ENCODE peak calls at places on chromosome 16, in six cellular contexts. One of them, this sample, is unnamed.

GRCh38 chr16:88455610-88456355 is 2.7 kb downstream of the ZFPM1 start:
- DNase-seq in body of pancreas: peak
- DNase-seq in IMR-90: peak
- DNase-seq in esophagus muscularis mucosa: no peak
- DNase-seq in stomach: peak
- DNase-seq in AG04450: no peak
- DNase-seq in this sample: peak

GRCh38 chr16:30761427-30761927 is 385 bp downstream of the CFAP119 start:
- DNase-seq in body of pancreas: peak
- DNase-seq in IMR-90: peak
- DNase-seq in esophagus muscularis mucosa: no peak
- DNase-seq in stomach: no peak
- DNase-seq in AG04450: no peak
- DNase-seq in this sample: peak

GRCh38 chr16:47713225-47713595 is 252.1 kb downstream of the PHKB start:
- DNase-seq in body of pancreas: no peak
- DNase-seq in IMR-90: peak
- DNase-seq in esophagus muscularis mucosa: no peak
- DNase-seq in stomach: no peak
- DNase-seq in AG04450: peak
- DNase-seq in this sample: peak

GRCh38 chr16:31535737-31536136 is 8.0 kb downstream of the AHSP start:
- DNase-seq in body of pancreas: no peak
- DNase-seq in IMR-90: no peak
- DNase-seq in esophagus muscularis mucosa: no peak
- DNase-seq in stomach: no peak
- DNase-seq in AG04450: no peak
- DNase-seq in this sample: no peak

GRCh38 chr16:14285542-14286380 is 214.6 kb downstream of the MRTFB start:
- DNase-seq in body of pancreas: peak
- DNase-seq in IMR-90: peak
- DNase-seq in esophagus muscularis mucosa: peak
- DNase-seq in stomach: peak
- DNase-seq in AG04450: peak
- DNase-seq in this sample: peak

GRCh38 chr16:10870137-10870776 is 6.7 kb upstream of the CIITA start:
- DNase-seq in body of pancreas: no peak
- DNase-seq in IMR-90: no peak
- DNase-seq in esophagus muscularis mucosa: no peak
- DNase-seq in stomach: no peak
- DNase-seq in AG04450: no peak
- DNase-seq in this sample: no peak

GRCh38 chr16:3696425-3697218 is 20.7 kb downstream of the TRAP1 start:
- DNase-seq in body of pancreas: no peak
- DNase-seq in IMR-90: peak
- DNase-seq in esophagus muscularis mucosa: no peak
- DNase-seq in stomach: peak
- DNase-seq in AG04450: peak
- DNase-seq in this sample: no peak

GRCh38 chr16:66204761-66205160 is 161.7 kb upstream of the CDH5 start:
- DNase-seq in body of pancreas: no peak
- DNase-seq in IMR-90: no peak
- DNase-seq in esophagus muscularis mucosa: no peak
- DNase-seq in stomach: no peak
- DNase-seq in AG04450: no peak
- DNase-seq in this sample: no peak

GRCh38 chr16:86050591-86051375 is 151.8 kb downstream of the IRF8 start:
- DNase-seq in body of pancreas: no peak
- DNase-seq in IMR-90: no peak
- DNase-seq in esophagus muscularis mucosa: no peak
- DNase-seq in stomach: no peak
- DNase-seq in AG04450: no peak
- DNase-seq in this sample: no peak

GRCh38 chr16:79278506-79278905 is 322.0 kb downstream of the MAF start:
- DNase-seq in body of pancreas: no peak
- DNase-seq in IMR-90: no peak
- DNase-seq in esophagus muscularis mucosa: no peak
- DNase-seq in stomach: no peak
- DNase-seq in AG04450: no peak
- DNase-seq in this sample: no peak

GRCh38 chr16:81703177-81704155 is 75.6 kb upstream of the PLCG2 start:
- DNase-seq in body of pancreas: no peak
- DNase-seq in IMR-90: peak
- DNase-seq in esophagus muscularis mucosa: no peak
- DNase-seq in stomach: no peak
- DNase-seq in AG04450: no peak
- DNase-seq in this sample: peak

GRCh38 chr16:66462912-66463311 is 35.8 kb downstream of the BEAN1 start:
- DNase-seq in body of pancreas: no peak
- DNase-seq in IMR-90: peak
- DNase-seq in esophagus muscularis mucosa: no peak
- DNase-seq in stomach: no peak
- DNase-seq in AG04450: no peak
- DNase-seq in this sample: no peak

GRCh38 chr16:23615805-23616204 is 19.7 kb upstream of the NDUFAB1 start:
- DNase-seq in body of pancreas: no peak
- DNase-seq in IMR-90: no peak
- DNase-seq in esophagus muscularis mucosa: no peak
- DNase-seq in stomach: peak
- DNase-seq in AG04450: no peak
- DNase-seq in this sample: no peak

DNA sequence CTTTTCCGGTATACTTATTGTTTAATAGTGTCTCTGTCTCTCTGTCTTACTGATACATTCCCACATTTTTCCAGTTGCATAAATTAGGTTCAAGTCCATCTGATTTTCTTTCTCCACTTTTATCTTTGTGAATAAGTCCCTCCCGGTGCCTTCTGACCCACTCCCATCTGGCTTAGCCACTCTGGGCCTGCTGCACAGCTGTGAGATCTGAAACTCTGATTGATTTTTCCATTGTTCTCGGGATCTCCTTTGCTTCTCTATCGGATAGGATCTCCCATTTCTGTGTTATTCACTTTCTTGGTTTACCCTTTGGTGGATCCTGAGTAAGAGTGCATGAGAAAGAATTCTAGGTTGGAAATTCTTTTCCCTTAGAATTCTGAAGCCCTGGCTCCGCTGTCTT is 8.6 kb downstream of the UTP4 start:
- DNase-seq in body of pancreas: no peak
- DNase-seq in IMR-90: no peak
- DNase-seq in esophagus muscularis mucosa: no peak
- DNase-seq in stomach: no peak
- DNase-seq in AG04450: no peak
- DNase-seq in this sample: no peak
- TF ChIP-seq CTCF in body of pancreas: no peak
- TF ChIP-seq CTCF in IMR-90: no peak
- TF ChIP-seq CTCF in esophagus muscularis mucosa: no peak
- TF ChIP-seq CTCF in stomach: no peak
- TF ChIP-seq CTCF in AG04450: no peak
- TF ChIP-seq CTCF in this sample: no peak

GRCh38 chr16:68065716-68066305 is 19.4 kb upstream of the NFATC3 start:
- DNase-seq in body of pancreas: no peak
- DNase-seq in IMR-90: peak
- DNase-seq in esophagus muscularis mucosa: no peak
- DNase-seq in stomach: peak
- DNase-seq in AG04450: no peak
- DNase-seq in this sample: no peak
- H3K27ac ChIP-seq in body of pancreas: no peak
- H3K27ac ChIP-seq in IMR-90: peak
- H3K27ac ChIP-seq in esophagus muscularis mucosa: peak
- H3K27ac ChIP-seq in stomach: peak
- H3K27ac ChIP-seq in AG04450: peak
- H3K27ac ChIP-seq in this sample: peak

DNA sequence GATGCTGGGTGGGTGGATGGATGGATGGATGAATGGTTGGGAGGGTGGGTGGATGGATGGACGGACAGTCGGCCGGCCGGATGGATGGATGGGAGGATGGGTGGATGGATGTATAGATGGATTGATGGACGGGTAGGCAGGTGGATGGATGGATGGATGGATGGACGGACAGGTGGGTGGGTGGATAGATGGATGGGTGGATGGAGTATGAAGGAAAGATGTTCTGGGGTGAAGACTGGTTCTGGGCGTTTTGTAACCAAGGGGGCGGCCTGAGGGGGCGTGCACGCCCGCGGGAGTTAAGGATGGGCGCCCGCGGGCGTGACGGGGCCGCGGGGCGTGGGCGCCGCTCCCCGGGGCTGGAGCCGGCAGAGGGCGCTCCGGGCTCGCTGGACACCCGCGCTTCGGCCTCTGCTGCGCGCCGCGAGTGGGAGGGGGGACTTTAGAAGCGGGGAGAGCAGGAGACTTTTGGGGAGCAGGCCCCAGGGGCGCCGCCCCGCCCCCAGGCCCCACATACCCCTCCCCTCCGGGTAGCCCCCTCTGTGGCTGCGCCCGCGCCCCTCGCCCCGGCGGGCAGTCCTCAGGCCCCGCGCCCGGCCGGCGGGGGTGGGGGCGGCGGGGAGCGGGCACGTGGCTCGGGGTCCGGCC is at the start of gene NECAB2:
- DNase-seq in body of pancreas: peak
- DNase-seq in IMR-90: peak
- DNase-seq in esophagus muscularis mucosa: no peak
- DNase-seq in stomach: peak
- DNase-seq in AG04450: no peak
- DNase-seq in this sample: peak
- TF ChIP-seq CTCF in body of pancreas: peak
- TF ChIP-seq CTCF in IMR-90: peak
- TF ChIP-seq CTCF in esophagus muscularis mucosa: peak
- TF ChIP-seq CTCF in stomach: peak
- TF ChIP-seq CTCF in AG04450: peak
- TF ChIP-seq CTCF in this sample: peak

GRCh38 chr16:24737391-24737871 is 8.0 kb downstream of the TNRC6A start:
- DNase-seq in body of pancreas: no peak
- DNase-seq in IMR-90: peak
- DNase-seq in esophagus muscularis mucosa: no peak
- DNase-seq in stomach: no peak
- DNase-seq in AG04450: no peak
- DNase-seq in this sample: peak

GRCh38 chr16:24737916-24738594 is 8.6 kb downstream of the TNRC6A start:
- DNase-seq in body of pancreas: no peak
- DNase-seq in IMR-90: no peak
- DNase-seq in esophagus muscularis mucosa: no peak
- DNase-seq in stomach: no peak
- DNase-seq in AG04450: no peak
- DNase-seq in this sample: no peak

GRCh38 chr16:24738895-24739294 is 9.4 kb downstream of the TNRC6A start:
- DNase-seq in body of pancreas: no peak
- DNase-seq in IMR-90: no peak
- DNase-seq in esophagus muscularis mucosa: no peak
- DNase-seq in stomach: no peak
- DNase-seq in AG04450: no peak
- DNase-seq in this sample: no peak

GRCh38 chr16:24734382-24734781 is 4.9 kb downstream of the TNRC6A start:
- DNase-seq in body of pancreas: no peak
- DNase-seq in IMR-90: peak
- DNase-seq in esophagus muscularis mucosa: no peak
- DNase-seq in stomach: no peak
- DNase-seq in AG04450: peak
- DNase-seq in this sample: no peak

GRCh38 chr16:24736758-24737157 is 7.3 kb downstream of the TNRC6A start:
- DNase-seq in body of pancreas: no peak
- DNase-seq in IMR-90: no peak
- DNase-seq in esophagus muscularis mucosa: no peak
- DNase-seq in stomach: no peak
- DNase-seq in AG04450: no peak
- DNase-seq in this sample: no peak
- H3K27ac ChIP-seq in body of pancreas: peak
- H3K27ac ChIP-seq in IMR-90: peak
- H3K27ac ChIP-seq in esophagus muscularis mucosa: peak
- H3K27ac ChIP-seq in stomach: peak
- H3K27ac ChIP-seq in AG04450: no peak
- H3K27ac ChIP-seq in this sample: no peak

GRCh38 chr16:20801278-20801677 is 5.0 kb downstream of the ERI2 start:
- DNase-seq in body of pancreas: no peak
- DNase-seq in IMR-90: no peak
- DNase-seq in esophagus muscularis mucosa: no peak
- DNase-seq in stomach: no peak
- DNase-seq in AG04450: no peak
- DNase-seq in this sample: no peak

GRCh38 chr16:20803192-20803560 is 3.1 kb downstream of the ERI2 start:
- DNase-seq in body of pancreas: no peak
- DNase-seq in IMR-90: peak
- DNase-seq in esophagus muscularis mucosa: no peak
- DNase-seq in stomach: no peak
- DNase-seq in AG04450: no peak
- DNase-seq in this sample: no peak

GRCh38 chr16:20807822-20808207 is 1.5 kb downstream of the REXO5 start:
- DNase-seq in body of pancreas: no peak
- DNase-seq in IMR-90: no peak
- DNase-seq in esophagus muscularis mucosa: no peak
- DNase-seq in stomach: no peak
- DNase-seq in AG04450: no peak
- DNase-seq in this sample: no peak

GRCh38 chr16:20803561-20804214 is 2.6 kb downstream of the ERI2 start:
- DNase-seq in body of pancreas: no peak
- DNase-seq in IMR-90: no peak
- DNase-seq in esophagus muscularis mucosa: no peak
- DNase-seq in stomach: no peak
- DNase-seq in AG04450: no peak
- DNase-seq in this sample: no peak

DNA sequence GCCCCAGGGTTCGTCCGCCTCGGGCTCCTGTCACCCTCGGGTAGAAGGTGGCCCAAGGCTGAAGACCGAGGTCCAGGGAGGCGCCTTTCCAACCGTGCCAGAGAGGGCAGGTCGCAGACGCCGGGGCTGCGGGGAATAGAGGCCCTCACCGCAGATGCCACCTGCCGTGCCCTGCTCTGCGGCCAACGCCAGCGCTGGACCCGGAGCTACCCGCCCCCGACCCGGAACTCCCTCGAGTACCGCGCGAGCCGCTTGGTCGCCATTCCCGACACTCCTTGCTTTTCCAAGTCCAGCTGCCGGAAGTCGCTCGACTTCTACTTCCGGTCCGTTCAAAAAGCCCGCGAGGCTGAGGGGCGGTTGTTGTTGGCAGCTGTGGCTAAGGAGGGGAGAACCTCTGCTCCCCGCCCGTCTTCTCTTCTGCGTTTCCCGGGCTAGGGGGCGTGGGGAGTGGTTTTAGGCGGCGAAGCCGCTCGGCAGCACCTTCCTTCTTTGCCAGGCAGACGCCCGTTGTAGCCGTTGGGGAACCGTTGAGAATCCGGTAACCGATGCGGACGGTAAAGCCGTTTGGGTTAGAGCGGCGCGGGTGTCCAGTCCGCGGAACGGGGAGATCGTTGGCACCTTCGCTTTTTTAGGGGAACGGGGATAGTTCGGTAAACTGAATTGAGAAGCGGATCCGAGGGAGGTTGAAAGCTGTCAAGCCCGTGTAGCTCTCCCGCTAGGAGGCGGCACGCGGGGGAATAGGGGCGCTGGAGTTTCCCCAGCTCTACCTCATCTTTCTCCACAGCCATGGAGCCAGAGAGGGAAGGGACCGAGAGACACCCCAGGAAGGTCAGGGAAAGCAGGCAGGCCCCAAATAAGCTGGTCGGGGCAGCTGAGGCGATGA is at the start of the genes ERI2 and REXO5:
- DNase-seq in body of pancreas: peak
- DNase-seq in IMR-90: peak
- DNase-seq in esophagus muscularis mucosa: peak
- DNase-seq in stomach: peak
- DNase-seq in AG04450: peak
- DNase-seq in this sample: peak
- TF ChIP-seq CTCF in body of pancreas: peak
- TF ChIP-seq CTCF in IMR-90: peak
- TF ChIP-seq CTCF in esophagus muscularis mucosa: peak
- TF ChIP-seq CTCF in stomach: no peak
- TF ChIP-seq CTCF in AG04450: peak
- TF ChIP-seq CTCF in this sample: peak

GRCh38 chr16:72203401-72203800 is 31.4 kb upstream of the PMFBP1 start:
- DNase-seq in body of pancreas: no peak
- DNase-seq in IMR-90: peak
- DNase-seq in esophagus muscularis mucosa: no peak
- DNase-seq in stomach: no peak
- DNase-seq in AG04450: no peak
- DNase-seq in this sample: peak
- H3K27ac ChIP-seq in body of pancreas: peak
- H3K27ac ChIP-seq in IMR-90: no peak
- H3K27ac ChIP-seq in esophagus muscularis mucosa: peak
- H3K27ac ChIP-seq in stomach: peak
- H3K27ac ChIP-seq in AG04450: no peak
- H3K27ac ChIP-seq in this sample: peak